ENCODE peak calls at places on chromosomes 13 and 19, in four cellular contexts. I, N, W and B are unnamed samples.

GRCh38 chr13:96090240-96091101 is 564 bp downstream of the HS6ST3 start:
- DNase-seq in I (no peak), N (peak; percentile 19), W (no peak), B (no peak)

GRCh38 chr19:1811472-1811894 is 593 bp downstream of the ATP8B3 start:
- DNase-seq in I (peak; percentile 34), N (peak; percentile 91), W (peak; percentile 25), B (no peak)

GRCh38 chr13:40306817-40307216 is 359.6 kb downstream of the FOXO1 start:
- DNase-seq in I (no peak), N (no peak), W (no peak), B (no peak)

GRCh38 chr13:32261567-32261966 is 53.6 kb downstream of the ZAR1L start:
- DNase-seq in I (peak; percentile 93), N (peak; percentile 56), W (peak; percentile 55), B (no peak)

GRCh38 chr19:10105241-10106099 is 692 bp upstream of the PPAN start:
- DNase-seq in I (no peak), N (no peak), W (no peak), B (no peak)

GRCh38 chr13:110346661-110347067 is 39.6 kb downstream of the COL4A2 start:
- DNase-seq in I (no peak), N (no peak), W (no peak), B (no peak)

GRCh38 chr13:21326155-21327030 is 132.7 kb downstream of the ZDHHC20 start:
- DNase-seq in I (peak; percentile 22), N (no peak), W (no peak), B (no peak)

GRCh38 chr19:4870025-4870700 is 2.7 kb upstream of the PLIN3 start:
- DNase-seq in I (peak; percentile 88), N (peak; percentile 57), W (no peak), B (no peak)

GRCh38 chr13:112625698-112626097 is 37.7 kb upstream of the TUBGCP3 start:
- DNase-seq in I (no peak), N (no peak), W (no peak), B (no peak)

GRCh38 chr13:75934889-75935288 is 298.8 kb downstream of the LMO7 start:
- DNase-seq in I (peak; percentile 56), N (no peak), W (no peak), B (no peak)

GRCh38 chr13:93951153-93951552 is 528.3 kb downstream of the DCT start:
- DNase-seq in I (no peak), N (no peak), W (no peak), B (no peak)
- TF ChIP-seq CTCF in I (no peak), N (no peak), W (no peak), B (no peak)

GRCh38 chr13:24281188-24282008 is 28.0 kb upstream of the C1QTNF9 start:
- DNase-seq in I (no peak), N (no peak), W (no peak), B (no peak)
- H3K4me1 ChIP-seq in I (no peaks in the 10 kb centered on the region), N (no peaks in the 10 kb centered on the region), W (peaks cover 6% of the 10 kb centered on the region), B (peaks cover 9% of the 10 kb centered on the region)

DNA sequence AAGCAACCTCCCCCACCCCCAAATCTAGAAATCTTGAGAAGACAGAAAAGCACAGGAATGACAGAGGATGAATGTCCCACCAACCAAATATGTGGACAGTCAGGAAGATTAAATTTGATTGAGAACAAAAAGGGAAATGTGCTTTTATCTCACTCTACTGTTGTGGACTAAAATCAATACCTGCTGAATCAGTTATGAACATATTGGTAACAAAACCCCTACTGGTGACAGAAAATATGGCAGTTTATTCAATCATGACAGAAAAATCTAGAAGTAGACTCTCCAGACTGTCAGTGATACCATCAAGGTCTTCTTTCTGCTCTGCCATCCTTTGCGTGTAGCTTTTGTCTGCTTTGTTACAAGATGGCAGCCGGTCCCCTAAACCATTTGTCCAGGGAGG is 35.2 kb downstream of the FAM216B start:
- DNase-seq in I (no peak), N (no peak), W (no peak), B (no peak)
- TF ChIP-seq CTCF in I (peak; percentile 24), N (no peak), W (no peak), B (no peak)

GRCh38 chr13:46404732-46405097 is 17.7 kb upstream of the RUBCNL start:
- DNase-seq in I (no peak), N (no peak), W (no peak), B (no peak)
- H3K4me1 ChIP-seq in I (no peaks in the 10 kb centered on the region), N (no peaks in the 10 kb centered on the region), W (peaks cover 9% of the 10 kb centered on the region), B (no peaks in the 10 kb centered on the region)